ENCODE peak calls at places on chromosomes 6 and 20, in seven cellular contexts. F, O, X, Q, C, M and K are unnamed samples.
A peak's percentile ranks its signal among the peaks of the same experiment; 100 is the strongest.

GRCh38 chr6:149999636-150000035 is 25.7 kb downstream of the RAET1L start:
- DNase-seq in C (no peak), Q (no peak), F (no peak), X (no peak), O (no peak), M (no peak), K (no peak)

GRCh38 chr20:45044601-45045000 is 56.3 kb downstream of the KCNS1 start:
- DNase-seq in X (no peak), Q (no peak), F (no peak), C (no peak), M (no peak), O (no peak), K (no peak)

GRCh38 chr20:33014336-33015113 is 7.0 kb downstream of the BPIFB2 start:
- DNase-seq in O (no peak), M (no peak), Q (no peak), F (no peak), C (no peak), X (no peak), K (no peak)

GRCh38 chr6:123171341-123171740 is 175.3 kb downstream of the CLVS2 start:
- DNase-seq in O (no peak), Q (no peak), F (no peak), M (no peak), C (no peak), X (no peak), K (no peak)

GRCh38 chr20:4592316-4593148 is 129.2 kb upstream of the PRND start:
- DNase-seq in M (no peak), O (peak; percentile 89), F (peak; percentile 48), X (peak; percentile 61), Q (peak; percentile 62), C (peak; percentile 85), K (peak; percentile 51)

GRCh38 chr20:63943007-63943807 is 13.0 kb downstream of the UCKL1 start:
- DNase-seq in X (no peak), M (no peak), F (no peak), C (no peak), Q (no peak), O (peak; percentile 60), K (no peak)

GRCh38 chr20:63343460-63344150 is 17.5 kb downstream of the CHRNA4 start:
- DNase-seq in M (no peak), F (no peak), Q (no peak), O (no peak), C (no peak), X (no peak), K (no peak)

GRCh38 chr6:121828567-121828966 is 393.1 kb downstream of the GJA1 start:
- DNase-seq in C (no peak), O (no peak), M (no peak), Q (no peak), F (peak; percentile 56), X (no peak), K (no peak)

GRCh38 chr20:37816003-37816402 is 86.9 kb upstream of the VSTM2L start:
- DNase-seq in C (no peak), O (no peak), Q (no peak), X (no peak), F (no peak), M (no peak), K (no peak)

DNA sequence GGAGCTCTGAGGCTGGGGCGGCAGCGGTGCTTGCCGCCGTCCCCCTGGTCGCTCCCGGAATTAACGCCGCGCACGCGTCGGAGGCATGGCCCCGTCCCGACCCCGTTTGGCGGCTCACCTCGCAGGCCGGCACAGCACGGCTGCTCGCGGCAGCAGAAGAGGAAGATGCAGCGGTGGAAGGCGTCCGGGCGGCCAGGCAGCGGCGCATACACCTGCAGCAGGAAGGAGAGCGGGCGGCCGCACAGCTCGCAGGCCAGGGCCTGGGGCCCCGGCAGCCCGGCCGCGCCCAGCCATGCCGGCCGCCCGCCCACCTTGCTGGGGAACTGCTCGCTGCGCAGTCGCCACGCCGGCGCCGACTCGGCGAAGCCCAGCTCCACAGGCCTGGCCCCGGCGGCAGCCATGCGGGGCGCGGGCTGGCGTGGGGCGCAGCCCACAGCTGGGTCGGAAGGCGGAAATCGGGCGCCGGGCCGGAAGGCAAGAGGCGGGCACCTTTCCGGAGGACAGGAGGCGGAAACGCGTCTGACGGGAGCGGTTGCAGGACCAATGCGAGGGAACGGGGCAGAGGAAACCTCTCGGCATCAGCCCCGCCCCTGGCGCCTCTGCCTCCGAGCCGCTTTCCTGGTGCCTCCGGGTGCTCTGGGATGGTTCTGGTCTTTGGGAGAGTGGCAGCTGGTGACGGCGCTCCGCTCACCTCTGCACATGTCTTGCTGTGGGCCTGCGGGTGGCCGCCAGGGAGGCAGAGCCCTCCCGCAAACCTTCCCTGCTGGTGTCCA is at the start of gene PDCD2:
- DNase-seq in X (peak; percentile 90), F (peak; percentile 87), Q (peak; percentile 96), C (peak; percentile 98), M (peak; percentile 88), O (peak; percentile 94), K (peak; percentile 80)
- TF ChIP-seq CTCF in X (no peak), F (no peak), Q (no peak), C (no peak), M (no peak), O (no peak), K (no peak)

DNA sequence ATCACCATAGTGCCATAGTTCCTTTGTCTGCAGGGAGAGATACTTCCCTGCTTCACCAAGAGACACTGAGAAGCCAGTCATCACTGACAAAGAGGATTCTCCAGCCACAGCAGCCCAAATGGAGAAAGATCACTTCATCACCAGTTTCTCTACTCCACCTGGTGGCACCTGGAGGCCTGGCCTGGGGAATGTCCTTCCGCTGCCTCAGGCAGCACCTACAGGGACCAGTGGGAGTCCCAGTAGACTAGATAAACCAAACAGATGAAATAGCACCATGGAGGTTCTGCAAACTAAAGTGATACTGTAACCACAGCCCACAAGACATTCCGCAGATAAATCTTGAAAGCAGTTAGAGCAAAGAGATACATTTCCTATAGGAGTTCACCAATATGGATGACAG is 266.5 kb downstream of the C6orf118 start:
- DNase-seq in C (no peak), X (no peak), M (no peak), Q (no peak), F (no peak), O (no peak), K (no peak)
- TF ChIP-seq CTCF in C (no peak), X (no peak), M (no peak), Q (no peak), F (no peak), O (no peak), K (no peak)

GRCh38 chr6:166744654-166745134 is 117.6 kb upstream of the RPS6KA2 start:
- DNase-seq in Q (no peak), F (no peak), O (no peak), X (no peak), C (peak; percentile 83), M (no peak), K (no peak)
- TF ChIP-seq CTCF in Q (no peak), F (no peak), O (no peak), X (no peak), C (no peak), M (no peak), K (no peak)

DNA sequence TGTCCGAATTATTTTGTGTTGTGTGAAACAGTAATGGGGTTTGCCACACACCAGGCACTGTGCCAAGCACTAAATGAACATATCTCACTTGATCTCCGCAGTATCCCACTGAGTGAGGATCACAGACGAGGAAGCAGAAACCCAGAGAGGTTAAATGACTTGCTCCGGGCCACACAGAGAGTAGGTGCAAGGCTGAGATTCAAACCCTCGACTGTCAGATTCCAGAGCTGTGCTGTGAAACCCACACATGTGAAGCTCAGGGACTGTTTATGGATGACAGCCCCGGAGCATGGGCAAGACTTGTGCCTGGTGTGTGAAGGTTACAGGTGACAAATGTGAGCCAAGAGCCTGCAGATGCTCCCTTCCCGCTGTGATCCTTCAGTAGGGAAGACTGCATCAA is 87.8 kb upstream of the SIRPA start:
- DNase-seq in Q (no peak), M (no peak), C (peak; percentile 81), O (no peak), F (no peak), X (no peak), K (no peak)
- TF ChIP-seq CTCF in Q (no peak), M (no peak), C (no peak), O (no peak), F (no peak), X (no peak), K (no peak)

GRCh38 chr6:24492475-24492874 is 2.3 kb upstream of the ALDH5A1 start:
- DNase-seq in C (no peak), M (peak; percentile 7), Q (no peak), X (no peak), F (no peak), O (no peak), K (no peak)
- TF ChIP-seq CTCF in C (no peak), M (peak; percentile 17), Q (no peak), X (no peak), F (peak; percentile 23), O (no peak), K (no peak)

DNA sequence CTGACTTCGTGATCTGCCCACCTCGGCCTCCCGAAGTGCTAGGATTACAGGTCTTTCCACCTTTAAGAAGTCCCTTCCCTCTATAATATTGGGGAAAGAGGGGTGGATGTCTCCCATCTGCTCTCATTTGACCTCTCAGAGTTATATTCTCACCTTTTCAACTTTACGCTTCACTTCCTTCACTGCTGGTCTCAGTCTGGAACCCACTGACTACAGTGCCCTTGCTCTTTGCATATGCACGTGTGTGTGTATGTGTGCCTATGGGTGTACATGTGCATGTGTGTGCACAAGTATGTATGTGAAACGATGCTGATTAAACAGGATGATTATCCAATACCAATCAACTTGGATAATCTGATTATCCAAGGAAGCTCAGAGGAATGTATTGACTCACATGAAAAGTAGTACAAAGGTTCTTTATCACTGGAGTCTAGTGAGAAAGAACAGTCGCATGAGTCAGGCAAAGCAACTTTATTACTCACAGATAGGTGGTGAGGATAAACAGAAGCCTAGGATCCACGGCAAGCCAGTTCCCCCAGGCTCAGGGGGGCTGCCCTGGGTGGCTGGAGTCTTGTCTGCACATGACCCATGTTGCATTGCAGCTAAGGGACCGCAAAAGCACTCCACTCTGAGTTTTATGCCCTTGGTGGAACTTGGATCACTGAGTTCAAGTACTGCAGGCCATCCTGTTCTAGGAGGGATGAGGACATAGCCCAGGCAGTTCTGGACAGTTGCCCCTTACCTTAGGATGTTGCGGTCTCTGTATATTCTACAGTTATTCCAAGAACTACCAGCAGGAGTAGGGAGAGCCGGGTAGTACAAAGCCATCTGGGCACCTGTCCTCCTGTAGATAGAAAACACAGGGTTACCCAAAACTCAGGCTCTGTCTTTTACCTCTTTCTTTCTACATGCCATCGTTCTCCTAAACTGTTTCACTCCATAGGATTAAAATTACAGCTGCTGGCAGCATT is 50.9 kb downstream of the SNRNP48 start:
- DNase-seq in F (peak; percentile 90), C (no peak), X (no peak), O (no peak), Q (peak; percentile 78), M (peak; percentile 87), K (no peak)
- TF ChIP-seq CTCF in F (peak; percentile 7), C (no peak), X (no peak), O (no peak), Q (no peak), M (no peak), K (no peak)

GRCh38 chr6:44062771-44063560 is 64.3 kb downstream of the MRPL14 start:
- DNase-seq in M (no peak), X (peak; percentile 15), O (no peak), C (no peak), F (peak; percentile 48), Q (no peak), K (no peak)
- TF ChIP-seq CTCF in M (peak; percentile 43), X (no peak), O (no peak), C (no peak), F (peak; percentile 39), Q (no peak), K (no peak)